ENCODE peak calls at places on chromosomes 12 and 14, in six cellular contexts. One of them, this sample, is unnamed. For H3K79me2, the result is how much of the 10 kb centered on the place peaks cover.

GRCh38 chr14:103857256-103857655 is 9.9 kb upstream of the PPP1R13B start:
- DNase-seq in neural progenitor cell: no peak
- DNase-seq in Karpas-422: no peak
- DNase-seq in PC-9: no peak
- DNase-seq in OCI-LY7: no peak
- DNase-seq in HCT116: no peak
- DNase-seq in this sample: no peak

GRCh38 chr14:72097173-72097783 is 165.0 kb downstream of the RGS6 start:
- DNase-seq in neural progenitor cell: no peak
- DNase-seq in Karpas-422: no peak
- DNase-seq in PC-9: no peak
- DNase-seq in OCI-LY7: no peak
- DNase-seq in HCT116: no peak
- DNase-seq in this sample: no peak

GRCh38 chr14:49585803-49586672 is at the start of gene RPS29:
- DNase-seq in neural progenitor cell: peak
- DNase-seq in Karpas-422: peak
- DNase-seq in PC-9: peak
- DNase-seq in OCI-LY7: peak
- DNase-seq in HCT116: peak
- DNase-seq in this sample: peak

GRCh38 chr14:100389497-100390104 is 66.5 kb downstream of the SLC25A47 start:
- DNase-seq in neural progenitor cell: no peak
- DNase-seq in Karpas-422: no peak
- DNase-seq in PC-9: no peak
- DNase-seq in OCI-LY7: no peak
- DNase-seq in HCT116: no peak
- DNase-seq in this sample: no peak

GRCh38 chr12:49055978-49056754 is 4.4 kb downstream of the KMT2D start:
- DNase-seq in neural progenitor cell: peak
- DNase-seq in Karpas-422: peak
- DNase-seq in PC-9: no peak
- DNase-seq in OCI-LY7: peak
- DNase-seq in HCT116: peak
- DNase-seq in this sample: peak

GRCh38 chr14:61616524-61617185 is 78.7 kb upstream of the HIF1A start:
- DNase-seq in neural progenitor cell: no peak
- DNase-seq in Karpas-422: no peak
- DNase-seq in PC-9: no peak
- DNase-seq in OCI-LY7: no peak
- DNase-seq in HCT116: no peak
- DNase-seq in this sample: peak

GRCh38 chr12:4069046-4070010 is 196.1 kb upstream of the PARP11 start:
- DNase-seq in neural progenitor cell: no peak
- DNase-seq in Karpas-422: no peak
- DNase-seq in PC-9: no peak
- DNase-seq in OCI-LY7: no peak
- DNase-seq in HCT116: no peak
- DNase-seq in this sample: no peak

GRCh38 chr12:122080149-122081107 is 1.9 kb downstream of the MLXIP start:
- DNase-seq in neural progenitor cell: peak
- DNase-seq in Karpas-422: peak
- DNase-seq in PC-9: peak
- DNase-seq in OCI-LY7: no peak
- DNase-seq in HCT116: no peak
- DNase-seq in this sample: peak

GRCh38 chr12:90036641-90037040 is 328.0 kb upstream of the ATP2B1 start:
- DNase-seq in neural progenitor cell: no peak
- DNase-seq in Karpas-422: no peak
- DNase-seq in PC-9: no peak
- DNase-seq in OCI-LY7: no peak
- DNase-seq in HCT116: no peak
- DNase-seq in this sample: peak

GRCh38 chr12:82108615-82109014 is 249.6 kb downstream of the CCDC59 start:
- DNase-seq in neural progenitor cell: no peak
- DNase-seq in Karpas-422: no peak
- DNase-seq in PC-9: no peak
- DNase-seq in OCI-LY7: no peak
- DNase-seq in HCT116: no peak
- DNase-seq in this sample: no peak

GRCh38 chr14:75467763-75468162 is 39.9 kb downstream of the JDP2 start:
- DNase-seq in neural progenitor cell: no peak
- DNase-seq in Karpas-422: no peak
- DNase-seq in PC-9: no peak
- DNase-seq in OCI-LY7: no peak
- DNase-seq in HCT116: no peak
- DNase-seq in this sample: no peak

GRCh38 chr14:20836668-20837338 is 34.2 kb upstream of the RNASE1 start:
- DNase-seq in neural progenitor cell: peak
- DNase-seq in Karpas-422: no peak
- DNase-seq in PC-9: no peak
- DNase-seq in OCI-LY7: no peak
- DNase-seq in HCT116: peak
- DNase-seq in this sample: no peak

GRCh38 chr14:102822311-102822863 is 45.1 kb downstream of the TRAF3 start:
- DNase-seq in neural progenitor cell: no peak
- DNase-seq in Karpas-422: no peak
- DNase-seq in PC-9: no peak
- DNase-seq in OCI-LY7: no peak
- DNase-seq in HCT116: no peak
- DNase-seq in this sample: no peak

GRCh38 chr14:102825307-102826095 is 48.3 kb downstream of the TRAF3 start:
- DNase-seq in neural progenitor cell: no peak
- DNase-seq in Karpas-422: no peak
- DNase-seq in PC-9: no peak
- DNase-seq in OCI-LY7: no peak
- DNase-seq in HCT116: no peak
- DNase-seq in this sample: no peak

GRCh38 chr14:102821252-102821651 is 44.0 kb downstream of the TRAF3 start:
- DNase-seq in neural progenitor cell: no peak
- DNase-seq in Karpas-422: no peak
- DNase-seq in PC-9: no peak
- DNase-seq in OCI-LY7: no peak
- DNase-seq in HCT116: no peak
- DNase-seq in this sample: no peak

GRCh38 chr14:102824832-102825231 is 47.6 kb downstream of the TRAF3 start:
- DNase-seq in neural progenitor cell: no peak
- DNase-seq in Karpas-422: no peak
- DNase-seq in PC-9: no peak
- DNase-seq in OCI-LY7: no peak
- DNase-seq in HCT116: no peak
- DNase-seq in this sample: peak

GRCh38 chr14:102823546-102823945 is 46.3 kb downstream of the TRAF3 start:
- DNase-seq in neural progenitor cell: no peak
- DNase-seq in Karpas-422: no peak
- DNase-seq in PC-9: no peak
- DNase-seq in OCI-LY7: no peak
- DNase-seq in HCT116: no peak
- DNase-seq in this sample: no peak
- H3K79me2 ChIP-seq in neural progenitor cell: under half
- H3K79me2 ChIP-seq in Karpas-422: half or more
- H3K79me2 ChIP-seq in PC-9: half or more
- H3K79me2 ChIP-seq in OCI-LY7: under half
- H3K79me2 ChIP-seq in HCT116: half or more
- H3K79me2 ChIP-seq in this sample: half or more

DNA sequence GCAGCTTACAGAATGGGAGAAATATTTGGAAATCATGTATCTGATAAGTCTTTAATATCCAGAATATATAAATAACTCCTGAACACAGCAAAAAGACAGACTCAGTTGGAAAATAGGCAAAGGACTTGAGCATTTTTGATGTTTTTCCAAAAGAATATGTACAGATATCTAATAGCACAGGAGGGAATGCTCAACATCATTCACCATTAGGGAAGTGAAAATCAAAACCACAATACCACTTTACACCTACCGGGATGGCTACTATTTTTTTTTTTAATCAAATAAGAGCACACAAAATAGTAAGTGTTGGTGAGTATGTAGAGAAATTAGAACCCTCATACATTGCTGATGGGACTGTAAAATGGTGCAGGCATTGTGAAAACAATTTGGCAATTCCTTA is 75.6 kb downstream of the ANO6 start:
- DNase-seq in neural progenitor cell: no peak
- DNase-seq in Karpas-422: no peak
- DNase-seq in PC-9: no peak
- DNase-seq in OCI-LY7: no peak
- DNase-seq in HCT116: no peak
- DNase-seq in this sample: no peak
- H3K79me2 ChIP-seq in neural progenitor cell: under half
- H3K79me2 ChIP-seq in Karpas-422: under half
- H3K79me2 ChIP-seq in PC-9: half or more
- H3K79me2 ChIP-seq in OCI-LY7: under half
- H3K79me2 ChIP-seq in HCT116: under half
- H3K79me2 ChIP-seq in this sample: half or more

DNA sequence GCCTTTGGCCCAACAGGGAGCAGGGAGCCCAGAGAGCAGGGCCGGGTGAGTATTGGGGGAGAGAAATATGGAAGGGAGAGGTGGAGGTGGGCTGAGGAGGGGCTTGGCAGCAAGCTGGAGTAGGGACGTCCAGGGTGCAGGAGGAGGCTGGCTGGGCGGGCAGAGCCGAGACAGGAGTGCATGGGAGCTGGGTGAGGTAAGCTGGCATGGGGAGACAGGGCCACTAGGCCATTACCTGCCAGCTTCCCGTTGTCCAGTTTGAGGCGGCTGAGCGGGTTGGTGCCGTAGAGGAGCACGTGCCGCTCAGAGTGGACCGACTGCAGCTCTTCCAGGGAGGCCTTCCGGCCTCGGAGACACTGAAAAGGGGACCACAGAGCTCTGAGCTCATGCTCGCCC is 18.3 kb downstream of the SLC48A1 start:
- DNase-seq in neural progenitor cell: no peak
- DNase-seq in Karpas-422: no peak
- DNase-seq in PC-9: no peak
- DNase-seq in OCI-LY7: no peak
- DNase-seq in HCT116: no peak
- DNase-seq in this sample: no peak
- H3K79me2 ChIP-seq in neural progenitor cell: under half
- H3K79me2 ChIP-seq in Karpas-422: under half
- H3K79me2 ChIP-seq in PC-9: under half
- H3K79me2 ChIP-seq in OCI-LY7: under half
- H3K79me2 ChIP-seq in HCT116: under half
- H3K79me2 ChIP-seq in this sample: under half

GRCh38 chr12:48039151-48039550 is 34.9 kb upstream of the COL2A1 start:
- DNase-seq in neural progenitor cell: no peak
- DNase-seq in Karpas-422: no peak
- DNase-seq in PC-9: no peak
- DNase-seq in OCI-LY7: no peak
- DNase-seq in HCT116: no peak
- DNase-seq in this sample: no peak

GRCh38 chr12:48037267-48037915 is 33.1 kb upstream of the COL2A1 start:
- DNase-seq in neural progenitor cell: peak
- DNase-seq in Karpas-422: no peak
- DNase-seq in PC-9: no peak
- DNase-seq in OCI-LY7: no peak
- DNase-seq in HCT116: no peak
- DNase-seq in this sample: peak

GRCh38 chr12:48038085-48038484 is 33.8 kb upstream of the COL2A1 start:
- DNase-seq in neural progenitor cell: no peak
- DNase-seq in Karpas-422: peak
- DNase-seq in PC-9: no peak
- DNase-seq in OCI-LY7: no peak
- DNase-seq in HCT116: no peak
- DNase-seq in this sample: no peak

GRCh38 chr12:48034835-48035805 is 30.8 kb upstream of the COL2A1 start:
- DNase-seq in neural progenitor cell: no peak
- DNase-seq in Karpas-422: no peak
- DNase-seq in PC-9: no peak
- DNase-seq in OCI-LY7: no peak
- DNase-seq in HCT116: no peak
- DNase-seq in this sample: no peak

GRCh38 chr12:48036818-48037217 is 32.5 kb upstream of the COL2A1 start:
- DNase-seq in neural progenitor cell: no peak
- DNase-seq in Karpas-422: no peak
- DNase-seq in PC-9: no peak
- DNase-seq in OCI-LY7: no peak
- DNase-seq in HCT116: no peak
- DNase-seq in this sample: no peak
- H3K79me2 ChIP-seq in neural progenitor cell: under half
- H3K79me2 ChIP-seq in Karpas-422: under half
- H3K79me2 ChIP-seq in PC-9: under half
- H3K79me2 ChIP-seq in OCI-LY7: under half
- H3K79me2 ChIP-seq in HCT116: under half
- H3K79me2 ChIP-seq in this sample: under half

DNA sequence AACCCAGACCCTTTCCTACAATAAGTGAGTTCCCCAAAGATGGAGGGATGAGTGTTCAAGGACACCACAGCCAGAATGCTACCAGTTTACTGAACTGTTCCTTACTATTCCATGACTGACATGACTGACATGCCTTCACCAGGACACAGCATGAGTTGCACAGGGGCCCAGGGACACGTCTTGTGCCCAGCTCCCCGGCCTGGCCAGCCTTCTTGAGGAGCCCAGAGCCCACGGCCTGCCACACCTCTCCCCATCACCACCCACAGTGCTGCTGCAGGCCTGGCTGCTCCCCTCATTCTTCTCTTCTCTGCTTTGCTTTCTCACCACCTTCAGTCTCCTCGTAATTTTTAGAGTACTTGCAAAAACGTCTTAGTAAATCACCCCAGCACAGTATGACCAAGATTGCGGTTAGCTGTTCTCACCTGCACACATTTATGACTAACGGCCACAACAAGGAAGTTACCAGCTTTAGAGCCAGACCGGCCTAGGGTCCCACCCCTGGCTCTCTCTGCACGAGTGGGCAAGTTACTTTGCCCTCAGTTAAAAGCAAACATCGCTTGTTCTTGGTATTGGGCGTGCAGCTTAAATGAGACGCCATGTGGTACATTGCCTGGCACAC is 18.5 kb downstream of the PPP2R5E start:
- DNase-seq in neural progenitor cell: no peak
- DNase-seq in Karpas-422: no peak
- DNase-seq in PC-9: peak
- DNase-seq in OCI-LY7: peak
- DNase-seq in HCT116: no peak
- DNase-seq in this sample: no peak
- H3K79me2 ChIP-seq in neural progenitor cell: half or more
- H3K79me2 ChIP-seq in Karpas-422: half or more
- H3K79me2 ChIP-seq in PC-9: half or more
- H3K79me2 ChIP-seq in OCI-LY7: under half
- H3K79me2 ChIP-seq in HCT116: half or more
- H3K79me2 ChIP-seq in this sample: half or more

GRCh38 chr12:70214972-70215617 is 28.1 kb upstream of the CNOT2 start:
- DNase-seq in neural progenitor cell: no peak
- DNase-seq in Karpas-422: no peak
- DNase-seq in PC-9: no peak
- DNase-seq in OCI-LY7: no peak
- DNase-seq in HCT116: no peak
- DNase-seq in this sample: no peak

GRCh38 chr12:70217416-70217815 is 25.8 kb upstream of the CNOT2 start:
- DNase-seq in neural progenitor cell: no peak
- DNase-seq in Karpas-422: no peak
- DNase-seq in PC-9: no peak
- DNase-seq in OCI-LY7: no peak
- DNase-seq in HCT116: no peak
- DNase-seq in this sample: no peak

GRCh38 chr12:70213707-70214106 is 29.5 kb upstream of the CNOT2 start:
- DNase-seq in neural progenitor cell: no peak
- DNase-seq in Karpas-422: peak
- DNase-seq in PC-9: no peak
- DNase-seq in OCI-LY7: no peak
- DNase-seq in HCT116: no peak
- DNase-seq in this sample: no peak
- H3K79me2 ChIP-seq in neural progenitor cell: under half
- H3K79me2 ChIP-seq in Karpas-422: under half
- H3K79me2 ChIP-seq in PC-9: under half
- H3K79me2 ChIP-seq in OCI-LY7: under half
- H3K79me2 ChIP-seq in HCT116: under half
- H3K79me2 ChIP-seq in this sample: under half

GRCh38 chr12:108819920-108820699 is 37.3 kb downstream of the SSH1 start:
- DNase-seq in neural progenitor cell: no peak
- DNase-seq in Karpas-422: no peak
- DNase-seq in PC-9: no peak
- DNase-seq in OCI-LY7: no peak
- DNase-seq in HCT116: no peak
- DNase-seq in this sample: no peak
- H3K79me2 ChIP-seq in neural progenitor cell: under half
- H3K79me2 ChIP-seq in Karpas-422: under half
- H3K79me2 ChIP-seq in PC-9: under half
- H3K79me2 ChIP-seq in OCI-LY7: under half
- H3K79me2 ChIP-seq in HCT116: half or more
- H3K79me2 ChIP-seq in this sample: half or more

This sample was measured in astrocyte.